ENCODE peak calls at places on chromosomes 3 and 15, in eight cellular contexts. F is stimulated activated naive CD4-positive, alpha-beta T cell; R is T1000; U is fibroblast of mammary gland; W is iris pigment epithelial cell; G is LoVo; M is GM23248; H is aorta. N is an unnamed sample.

GRCh38 chr3:113110263-113110662 is 101.1 kb upstream of the BOC start:
- DNase-seq in M (no peak), G (no peak), R (no peak), W (no peak), F (no peak), H (no peak), U (no peak), N (no peak)

GRCh38 chr3:27561591-27561990 is 77.4 kb upstream of the SLC4A7 start:
- DNase-seq in H (no peak), G (no peak), M (no peak), W (no peak), F (no peak), R (no peak), U (no peak), N (no peak)

GRCh38 chr3:97230486-97230885 is 416.1 kb downstream of the EPHA6 start:
- DNase-seq in G (no peak), R (no peak), H (no peak), F (no peak), W (no peak), U (no peak), M (no peak), N (no peak)

GRCh38 chr3:41710646-41711388 is 251.1 kb downstream of the ULK4 start:
- DNase-seq in G (peak; percentile 15), R (peak; percentile 29), W (peak; percentile 86), M (peak; percentile 80), F (no peak), U (peak; percentile 83), H (no peak), N (peak; percentile 52)

GRCh38 chr3:45647148-45647619 is 42.0 kb upstream of the SACM1L start:
- DNase-seq in F (no peak), M (peak; percentile 95), W (peak; percentile 95), G (peak; percentile 50), U (peak; percentile 95), R (no peak), H (no peak), N (no peak)

GRCh38 chr15:46660096-46660842 is 1025.4 kb downstream of the SQOR start:
- DNase-seq in R (no peak), G (no peak), M (no peak), H (no peak), F (no peak), U (no peak), W (no peak), N (no peak)

GRCh38 chr15:89421219-89421618 is 75.2 kb downstream of the RHCG start:
- DNase-seq in R (no peak), W (no peak), H (no peak), U (no peak), G (no peak), M (no peak), F (no peak), N (no peak)

GRCh38 chr3:50971487-50971924 is 296.8 kb downstream of the DOCK3 start:
- DNase-seq in U (peak; percentile 47), W (peak; percentile 54), F (peak; percentile 34), H (no peak), G (peak; percentile 75), M (peak; percentile 63), R (no peak), N (peak; percentile 21)

GRCh38 chr3:123071146-123071545 is 4.3 kb downstream of the PDIA5 start:
- DNase-seq in F (no peak), G (no peak), H (no peak), W (peak; percentile 70), U (peak; percentile 52), M (peak; percentile 37), R (no peak), N (no peak)

GRCh38 chr15:82909080-82909815 is 43.3 kb downstream of the HOMER2 start:
- DNase-seq in G (no peak), W (no peak), U (no peak), H (no peak), R (no peak), M (no peak), F (no peak), N (no peak)

GRCh38 chr3:71964170-71964569 is 179.2 kb upstream of the PROK2 start:
- DNase-seq in U (no peak), H (no peak), M (no peak), W (no peak), G (no peak), F (no peak), R (no peak), N (no peak)

GRCh38 chr3:17442332-17443049 is 299.9 kb downstream of the TBC1D5 start:
- DNase-seq in H (no peak), W (peak; percentile 37), M (peak; percentile 32), G (no peak), F (no peak), R (no peak), U (peak; percentile 51), N (no peak)

GRCh38 chr3:24197809-24198208 is 252.7 kb downstream of the NR1D2 start:
- DNase-seq in R (no peak), M (no peak), H (no peak), W (no peak), U (no peak), F (no peak), G (no peak), N (no peak)

GRCh38 chr15:48230498-48230897 is 24.4 kb downstream of the SLC12A1 start:
- DNase-seq in G (no peak), W (no peak), R (no peak), M (no peak), U (no peak), H (no peak), F (no peak), N (no peak)

GRCh38 chr3:56682458-56683121 is 475 bp downstream of the TASOR start:
- DNase-seq in W (peak; percentile 82), U (peak; percentile 60), F (peak; percentile 78), R (peak; percentile 52), H (peak; percentile 90), M (peak; percentile 91), G (peak; percentile 66), N (peak; percentile 36)

GRCh38 chr15:88776646-88777045 is 26.6 kb upstream of the ACAN start:
- DNase-seq in F (no peak), G (no peak), R (no peak), H (no peak), U (no peak), W (no peak), M (no peak), N (no peak)

GRCh38 chr3:27325419-27325818 is 43.8 kb downstream of the NEK10 start:
- DNase-seq in M (peak; percentile 14), G (no peak), H (no peak), U (no peak), W (no peak), R (no peak), F (no peak), N (no peak)

GRCh38 chr3:126040386-126040785 is 43.5 kb downstream of the SLC41A3 start:
- DNase-seq in G (no peak), U (no peak), M (no peak), R (no peak), H (no peak), W (no peak), F (no peak), N (no peak)

GRCh38 chr3:80190051-80190450 is 422.3 kb upstream of the ROBO1 start:
- DNase-seq in G (no peak), R (peak; percentile 49), U (peak; percentile 76), F (no peak), M (peak; percentile 29), W (peak; percentile 90), H (no peak), N (no peak)

GRCh38 chr15:77025471-77025901 is 30.6 kb downstream of the PSTPIP1 start:
- DNase-seq in H (peak; percentile 67), U (no peak), M (no peak), W (no peak), R (no peak), F (no peak), G (no peak), N (no peak)

GRCh38 chr15:69628256-69629093 is 175.9 kb downstream of the RPLP1 start:
- DNase-seq in U (no peak), W (no peak), G (no peak), M (no peak), F (no peak), R (no peak), H (no peak), N (no peak)

GRCh38 chr3:64443553-64444331 is 218.5 kb upstream of the PRICKLE2 start:
- DNase-seq in H (no peak), G (no peak), W (no peak), M (peak; percentile 89), U (peak; percentile 84), F (no peak), R (no peak), N (no peak)

GRCh38 chr15:89195836-89196235 is 25.5 kb downstream of the RLBP1 start:
- DNase-seq in H (no peak), M (peak; percentile 91), W (no peak), F (no peak), U (peak; percentile 91), G (no peak), R (no peak), N (no peak)

GRCh38 chr3:126781889-126782491 is 78.0 kb downstream of the CHCHD6 start:
- DNase-seq in M (peak; percentile 88), U (peak; percentile 95), R (no peak), G (no peak), H (no peak), W (peak; percentile 71), F (no peak), N (peak; percentile 15)

GRCh38 chr15:90603893-90604292 is 74.2 kb downstream of the CRTC3 start:
- DNase-seq in F (no peak), W (peak; percentile 29), H (peak; percentile 81), G (no peak), U (peak; percentile 52), M (peak; percentile 59), R (no peak), N (no peak)

GRCh38 chr15:49809894-49810594 is 189.2 kb downstream of the DTWD1 start:
- DNase-seq in R (no peak), H (no peak), W (no peak), F (no peak), M (no peak), G (no peak), U (no peak), N (no peak)

GRCh38 chr3:189806171-189806951 is 175.2 kb downstream of the TP63 start:
- DNase-seq in F (no peak), U (no peak), W (no peak), M (no peak), H (no peak), G (no peak), R (no peak), N (no peak)

GRCh38 chr15:45201557-45202246 is 13.9 kb upstream of the SHF start:
- DNase-seq in G (no peak), U (no peak), H (no peak), M (peak; percentile 7), R (no peak), W (no peak), F (no peak), N (no peak)

GRCh38 chr3:81249540-81250029 is 511.9 kb downstream of the GBE1 start:
- DNase-seq in R (peak; percentile 1), M (peak; percentile 72), U (peak; percentile 57), F (no peak), W (peak; percentile 89), G (peak; percentile 39), H (no peak), N (no peak)

GRCh38 chr15:101481917-101482525 is 7.5 kb downstream of the PCSK6 start:
- DNase-seq in R (no peak), H (no peak), G (no peak), M (no peak), W (no peak), F (no peak), U (no peak), N (no peak)

GRCh38 chr3:22315925-22316324 is 564.9 kb upstream of the ZNF385D start:
- DNase-seq in U (peak; percentile 40), G (no peak), F (no peak), R (no peak), H (no peak), M (peak; percentile 2), W (peak; percentile 1), N (no peak)

GRCh38 chr15:57703387-57703786 is 3.1 kb upstream of the POLR2M start:
- DNase-seq in R (no peak), G (peak; percentile 27), H (no peak), M (no peak), U (no peak), F (no peak), W (peak; percentile 20), N (no peak)

GRCh38 chr3:69770976-69771634 is 31.8 kb downstream of the MITF start:
- DNase-seq in R (no peak), G (no peak), U (peak; percentile 62), W (peak; percentile 55), F (no peak), M (peak; percentile 45), H (no peak), N (no peak)

GRCh38 chr15:64911317-64912186 is at the start of gene ANKDD1A:
- DNase-seq in U (peak; percentile 34), G (peak; percentile 51), F (no peak), W (peak; percentile 57), M (peak; percentile 75), R (peak; percentile 65), H (peak; percentile 92), N (peak; percentile 53)